ENCODE peak calls at places on chromosomes 16 and 17, in six cellular contexts. T is trophoblast cell, H is neuronal stem cell, M is mesendoderm, D is IMR-90, E is H1. Z is an unnamed sample.

GRCh38 chr16:31148281-31148728 is 1.6 kb downstream of the PRSS36 start:
- DNase-seq in H (no peak), M (no peak), D (no peak), T (no peak), E (no peak), Z (no peak)

GRCh38 chr17:39782481-39782880 is 44.7 kb downstream of the GRB7 start:
- DNase-seq in M (no peak), H (no peak), T (peak), E (no peak), D (peak), Z (peak)

GRCh38 chr17:45309400-45309799 is 7.4 kb downstream of the MAP3K14 start:
- DNase-seq in T (no peak), D (no peak), H (no peak), E (no peak), M (no peak), Z (no peak)

GRCh38 chr17:70169707-70170597 is 620 bp downstream of the KCNJ2 start:
- DNase-seq in E (no peak), T (no peak), D (peak), M (peak), H (no peak), Z (peak)

GRCh38 chr16:25012525-25012991 is 2.6 kb downstream of the ARHGAP17 start:
- DNase-seq in T (peak), D (peak), E (no peak), H (no peak), M (no peak), Z (peak)

GRCh38 chr17:65198653-65199382 is 61.6 kb downstream of the RGS9 start:
- DNase-seq in T (no peak), M (peak), D (peak), E (no peak), H (peak), Z (peak)

GRCh38 chr17:78883533-78884131 is 19.4 kb downstream of the CEP295NL start:
- DNase-seq in D (peak), T (peak), M (peak), H (peak), E (no peak), Z (peak)

GRCh38 chr16:22007159-22007508 is 777 bp upstream of the MOSMO start:
- DNase-seq in D (no peak), T (no peak), M (no peak), H (no peak), E (no peak), Z (no peak)

GRCh38 chr17:12812877-12813276 is 23.6 kb downstream of the ARHGAP44 start:
- DNase-seq in T (no peak), H (no peak), E (no peak), D (no peak), M (no peak), Z (no peak)

GRCh38 chr17:8105957-8106398 is 12.3 kb downstream of the ALOXE3 start:
- DNase-seq in T (no peak), M (peak), D (no peak), H (no peak), E (no peak), Z (no peak)

GRCh38 chr17:79047923-79048825 is 24.2 kb downstream of the C1QTNF1 start:
- DNase-seq in T (peak), M (no peak), D (no peak), H (no peak), E (no peak), Z (no peak)

GRCh38 chr16:15954814-15955151 is 5.4 kb downstream of the ABCC1 start:
- DNase-seq in D (peak), H (no peak), M (no peak), T (no peak), E (no peak), Z (no peak)

GRCh38 chr16:67236551-67237395 is 9.8 kb downstream of the TMEM208 start:
- DNase-seq in M (peak), E (peak), T (peak), D (peak), H (no peak), Z (peak)

GRCh38 chr17:34974179-34974578 is 6.1 kb upstream of the LIG3 start:
- DNase-seq in E (no peak), D (no peak), M (no peak), H (no peak), T (no peak), Z (no peak)

DNA sequence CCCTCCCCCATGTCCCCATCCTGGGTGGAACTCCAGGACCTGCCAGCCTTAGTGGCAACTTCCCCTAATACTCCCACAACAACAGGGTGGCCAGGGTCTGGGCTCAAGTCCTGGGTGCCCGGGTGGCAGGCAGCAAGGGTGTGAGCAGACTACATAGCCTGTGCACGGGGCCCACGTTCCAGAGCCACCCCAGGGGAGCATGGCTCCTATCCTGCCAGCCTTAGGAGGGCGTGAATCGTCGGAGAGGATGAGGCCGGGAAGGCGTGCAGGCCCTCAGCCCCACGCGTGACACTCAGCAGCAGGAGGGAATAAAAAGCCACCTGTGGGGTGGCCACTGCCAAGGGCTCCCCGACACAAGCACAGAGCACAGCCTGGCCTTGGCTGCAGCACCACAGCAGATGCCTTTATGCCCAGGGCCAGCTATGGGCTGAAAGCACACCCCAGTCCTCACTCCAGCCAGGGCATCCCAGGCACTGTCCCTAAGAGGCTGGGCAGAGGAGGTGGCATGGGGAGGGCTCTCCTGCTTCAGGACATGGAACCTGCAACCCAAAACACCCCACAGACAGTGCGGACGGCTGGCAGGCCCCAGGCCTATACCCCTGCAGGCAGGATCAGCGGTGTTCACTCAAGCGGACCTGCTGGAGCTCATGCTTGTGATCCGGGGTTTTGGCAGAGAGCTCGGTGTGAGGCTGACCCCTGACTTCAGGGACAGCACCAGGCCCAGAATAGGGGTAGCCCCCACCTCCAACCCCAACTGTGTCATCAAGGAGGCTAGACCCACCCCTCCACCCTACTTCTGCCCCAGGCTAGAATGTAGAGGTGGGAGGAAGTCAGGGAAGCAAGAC is 2.7 kb downstream of the BCAR1 start:
- DNase-seq in H (no peak), E (no peak), T (no peak), D (no peak), M (no peak), Z (no peak)
- H3K4me3 ChIP-seq in H (no peak), E (no peak), T (peak), D (no peak), M (no peak), Z (no peak)

DNA sequence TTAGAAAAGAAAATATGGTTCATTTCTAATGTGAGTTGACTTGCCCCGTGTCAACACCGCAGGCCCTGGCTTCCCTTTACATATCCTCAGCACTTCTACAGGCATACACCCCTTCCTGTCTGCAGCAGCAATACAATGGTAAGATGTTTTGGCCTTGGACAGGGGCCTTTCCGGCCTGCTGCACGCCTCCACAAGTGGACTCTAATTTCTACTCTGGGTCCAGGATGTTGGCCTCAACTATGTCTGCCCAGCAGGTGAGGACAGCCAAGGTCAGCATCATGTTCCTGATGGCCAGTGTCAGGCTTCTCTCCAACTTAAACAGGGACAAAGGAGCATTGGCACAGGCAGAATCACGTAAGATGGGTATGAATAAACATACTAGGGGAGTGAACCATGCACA is 11.0 kb downstream of the C17orf67 start:
- DNase-seq in M (no peak), E (no peak), H (no peak), D (no peak), T (no peak), Z (no peak)
- H2AK5ac ChIP-seq in M (no peak), E (no peak), H (no peak), D (no peak), T (no peak), Z (no peak)

GRCh38 chr16:53629151-53629550 is 74.5 kb downstream of the RPGRIP1L start:
- DNase-seq in H (no peak), M (no peak), D (no peak), E (no peak), T (no peak), Z (no peak)

GRCh38 chr16:53626816-53627215 is 76.8 kb downstream of the RPGRIP1L start:
- DNase-seq in D (no peak), H (no peak), T (no peak), E (no peak), M (no peak), Z (no peak)

GRCh38 chr16:53629607-53630312 is 73.9 kb downstream of the RPGRIP1L start:
- DNase-seq in M (no peak), E (no peak), H (no peak), D (no peak), T (no peak), Z (no peak)

GRCh38 chr16:53632526-53632925 is 71.1 kb downstream of the RPGRIP1L start:
- DNase-seq in D (no peak), T (no peak), M (no peak), H (no peak), E (no peak), Z (no peak)

GRCh38 chr16:53631236-53631635 is 72.4 kb downstream of the RPGRIP1L start:
- DNase-seq in M (no peak), T (no peak), E (no peak), D (no peak), H (no peak), Z (no peak)
- H3K4me3 ChIP-seq in M (no peak), T (no peak), E (no peak), D (no peak), H (no peak), Z (no peak)

GRCh38 chr17:75785016-75785769 is 587 bp downstream of the UNK start:
- DNase-seq in E (no peak), T (no peak), D (peak), H (peak), M (peak), Z (peak)
- H2AK5ac ChIP-seq in E (peak), T (peak), D (peak), H (peak), M (peak), Z (peak)

DNA sequence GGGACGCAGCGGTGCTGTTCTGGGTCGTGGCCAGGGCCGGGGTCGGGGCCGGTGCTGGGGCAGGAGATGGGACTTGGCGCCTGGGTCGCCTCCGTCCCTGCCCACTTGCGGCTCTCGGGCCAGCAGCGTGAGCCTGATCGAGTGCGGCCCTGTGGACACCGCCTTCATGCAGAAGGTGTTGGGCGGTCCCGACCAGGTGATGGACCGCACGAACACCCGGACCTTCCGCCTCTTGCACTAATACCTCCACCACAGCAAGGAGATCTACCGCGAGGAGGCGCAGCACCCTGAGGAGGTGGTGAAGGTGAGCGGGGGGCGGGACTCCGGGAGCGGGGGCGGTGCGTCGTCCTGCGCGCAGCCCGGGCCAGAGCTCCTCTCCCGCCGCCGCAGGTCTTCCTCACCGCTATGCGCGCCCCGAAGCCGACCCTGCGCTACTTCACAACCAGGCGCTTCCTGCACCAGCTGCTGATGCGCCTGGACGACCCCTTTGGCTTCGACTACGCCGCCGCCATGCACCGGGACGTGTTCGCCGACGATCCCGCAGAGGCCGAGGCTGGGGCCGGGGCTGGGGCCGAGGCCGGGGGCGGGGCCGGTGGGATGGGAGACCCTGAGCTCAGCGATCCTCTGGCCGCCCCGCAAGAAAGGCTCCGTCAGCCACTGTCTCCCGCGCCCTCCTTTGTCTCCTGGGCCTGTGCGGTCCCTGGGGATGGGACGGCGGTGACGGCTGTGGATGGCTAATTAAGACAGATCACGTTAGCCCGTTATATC is 4.5 kb upstream of the HSD17B1 start:
- DNase-seq in D (no peak), H (peak), T (peak), M (peak), E (peak), Z (peak)
- H3K4me3 ChIP-seq in D (no peak), H (peak), T (peak), M (no peak), E (peak), Z (peak)